ENCODE peak calls at places on chromosomes 16 and 17, in six cellular contexts. A is ovary; X is HuH-7.5; N is CD8-positive, alpha-beta T cell; Y is activated CD8-positive, alpha-beta memory T cell treated with anti-CD3 and anti-CD28 coated beads for 4 hours; D is T follicular helper cell. S is an unnamed sample.

GRCh38 chr17:4502466-4503154 is 3.9 kb downstream of the SPNS2 start:
- DNase-seq in Y (no peak), D (no peak), X (no peak), A (no peak), N (no peak), S (no peak)

GRCh38 chr17:40819528-40820125 is 2.8 kb downstream of the KRT10 start:
- DNase-seq in Y (no peak), N (no peak), A (no peak), D (no peak), X (peak), S (peak)

GRCh38 chr16:83835972-83836566 is 28.3 kb downstream of the HSBP1 start:
- DNase-seq in Y (no peak), D (no peak), N (no peak), A (no peak), X (no peak), S (no peak)

GRCh38 chr16:4537376-4538066 is 1.1 kb downstream of the CDIP1 start:
- DNase-seq in N (no peak), D (no peak), A (peak), X (no peak), Y (no peak), S (no peak)

GRCh38 chr17:80652751-80653330 is 108.2 kb downstream of the RPTOR start:
- DNase-seq in X (no peak), A (no peak), N (no peak), Y (no peak), D (no peak), S (no peak)

GRCh38 chr17:30113213-30113612 is 3.4 kb upstream of the NSRP1 start:
- DNase-seq in A (no peak), Y (no peak), D (no peak), X (no peak), N (no peak), S (no peak)

GRCh38 chr17:31093866-31094599 is 744 bp upstream of the NF1 start:
- DNase-seq in D (no peak), Y (no peak), N (no peak), X (no peak), A (no peak), S (no peak)

GRCh38 chr17:66306413-66306812 is 4.0 kb downstream of the PRKCA start:
- DNase-seq in N (no peak), Y (no peak), A (no peak), X (no peak), D (no peak), S (no peak)

GRCh38 chr17:3043737-3044365 is 19.6 kb downstream of the OR1D5 start:
- DNase-seq in A (no peak), D (no peak), X (no peak), Y (no peak), N (no peak), S (peak)

GRCh38 chr17:17306181-17306580 is 3.0 kb downstream of the NT5M start:
- DNase-seq in A (no peak), D (no peak), N (no peak), Y (no peak), X (no peak), S (no peak)

GRCh38 chr16:60989592-60989991 is 1046.6 kb downstream of the CDH8 start:
- DNase-seq in N (no peak), Y (no peak), A (no peak), X (no peak), D (no peak), S (no peak)

GRCh38 chr17:17224137-17224536 is 12.8 kb downstream of the FLCN start:
- DNase-seq in N (no peak), X (no peak), D (no peak), A (peak), Y (no peak), S (no peak)

GRCh38 chr17:42674755-42675347 is 1.9 kb downstream of the PLEKHH3 start:
- DNase-seq in Y (no peak), A (no peak), N (no peak), X (no peak), D (no peak), S (peak)

GRCh38 chr16:4661661-4662060 is 31.7 kb upstream of the NUDT16L1 start:
- DNase-seq in Y (no peak), X (no peak), A (no peak), D (no peak), N (no peak), S (no peak)

GRCh38 chr17:8442310-8442709 is 6.6 kb downstream of the NDEL1 start:
- DNase-seq in X (no peak), Y (no peak), A (no peak), N (no peak), D (no peak), S (no peak)

GRCh38 chr17:81196505-81197408 is 26.0 kb downstream of the CEP131 start:
- DNase-seq in A (no peak), D (no peak), Y (no peak), X (no peak), N (no peak), S (no peak)

GRCh38 chr17:55238931-55239297 is 25.8 kb upstream of the HLF start:
- DNase-seq in N (no peak), A (no peak), Y (no peak), X (peak), D (no peak), S (peak)

GRCh38 chr17:17606416-17607000 is 15.0 kb upstream of the PEMT start:
- DNase-seq in X (no peak), A (no peak), D (no peak), N (no peak), Y (no peak), S (no peak)

GRCh38 chr17:57945999-57946797 is 9.0 kb downstream of the CUEDC1 start:
- DNase-seq in N (no peak), A (no peak), X (no peak), D (no peak), Y (no peak), S (no peak)

GRCh38 chr16:77790964-77791363 is 2.6 kb downstream of the VAT1L start:
- DNase-seq in Y (no peak), X (no peak), N (no peak), D (no peak), A (no peak), S (no peak)

GRCh38 chr17:79583475-79583874 is 27.4 kb downstream of the RBFOX3 start:
- DNase-seq in N (no peak), X (no peak), D (no peak), A (no peak), Y (no peak), S (no peak)

GRCh38 chr16:67801889-67802288 is 4.5 kb downstream of the RANBP10 start:
- DNase-seq in D (no peak), A (no peak), Y (no peak), N (peak), X (no peak), S (no peak)

GRCh38 chr17:17698869-17699351 is 17.7 kb downstream of the RAI1 start:
- DNase-seq in A (no peak), N (no peak), X (no peak), Y (no peak), D (no peak), S (no peak)

GRCh38 chr17:77526728-77527355 is 386.1 kb downstream of the SEC14L1 start:
- DNase-seq in Y (no peak), A (no peak), N (no peak), D (no peak), X (no peak), S (no peak)

GRCh38 chr17:16662936-16663335 is 9.3 kb upstream of the ZNF624 start:
- DNase-seq in Y (no peak), A (no peak), X (no peak), D (no peak), N (no peak), S (no peak)

S was measured in T47D.